ENCODE peak calls at places on chromosomes 2 and 18, in five cellular contexts. One of them, this sample, is unnamed.
A peak's percentile ranks its signal among the peaks of the same experiment; 100 is the strongest.

GRCh38 chr18:41543815-41544214 is 411.2 kb upstream of the PIK3C3 start:
- DNase-seq in stimulated activated CD4-positive, alpha-beta T cell treated with anti-CD3 and anti-CD28 coated beads, Interleukin-12 subunit alpha, Interleukin-12 subunit beta, amount 100 ng/mL, for 48 hours: no peak
- DNase-seq in AG10803: no peak
- DNase-seq in KG1: no peak
- DNase-seq in NCI-H146: no peak
- DNase-seq in this sample: no peak

GRCh38 chr2:25207078-25207545 is 38.7 kb upstream of the POMC start:
- DNase-seq in stimulated activated CD4-positive, alpha-beta T cell treated with anti-CD3 and anti-CD28 coated beads, Interleukin-12 subunit alpha, Interleukin-12 subunit beta, amount 100 ng/mL, for 48 hours: no peak
- DNase-seq in AG10803: no peak
- DNase-seq in KG1: peak; percentile 14
- DNase-seq in NCI-H146: peak; percentile 10
- DNase-seq in this sample: no peak

GRCh38 chr2:149885946-149886345 is 298.4 kb upstream of the MMADHC start:
- DNase-seq in stimulated activated CD4-positive, alpha-beta T cell treated with anti-CD3 and anti-CD28 coated beads, Interleukin-12 subunit alpha, Interleukin-12 subunit beta, amount 100 ng/mL, for 48 hours: no peak
- DNase-seq in AG10803: no peak
- DNase-seq in KG1: no peak
- DNase-seq in NCI-H146: peak; percentile 9
- DNase-seq in this sample: no peak

GRCh38 chr2:48480526-48480925 is 49.4 kb upstream of the STON1 start:
- DNase-seq in stimulated activated CD4-positive, alpha-beta T cell treated with anti-CD3 and anti-CD28 coated beads, Interleukin-12 subunit alpha, Interleukin-12 subunit beta, amount 100 ng/mL, for 48 hours: no peak
- DNase-seq in AG10803: no peak
- DNase-seq in KG1: no peak
- DNase-seq in NCI-H146: no peak
- DNase-seq in this sample: peak; percentile 20

GRCh38 chr2:233387667-233388528 is 33.6 kb downstream of the DGKD start:
- DNase-seq in stimulated activated CD4-positive, alpha-beta T cell treated with anti-CD3 and anti-CD28 coated beads, Interleukin-12 subunit alpha, Interleukin-12 subunit beta, amount 100 ng/mL, for 48 hours: no peak
- DNase-seq in AG10803: peak; percentile 88
- DNase-seq in KG1: no peak
- DNase-seq in NCI-H146: no peak
- DNase-seq in this sample: no peak

GRCh38 chr18:36331541-36331971 is 34.0 kb downstream of the FHOD3 start:
- DNase-seq in stimulated activated CD4-positive, alpha-beta T cell treated with anti-CD3 and anti-CD28 coated beads, Interleukin-12 subunit alpha, Interleukin-12 subunit beta, amount 100 ng/mL, for 48 hours: no peak
- DNase-seq in AG10803: no peak
- DNase-seq in KG1: no peak
- DNase-seq in NCI-H146: no peak
- DNase-seq in this sample: peak; percentile 40

GRCh38 chr2:2573658-2574293 is 242.7 kb upstream of the MYT1L start:
- DNase-seq in stimulated activated CD4-positive, alpha-beta T cell treated with anti-CD3 and anti-CD28 coated beads, Interleukin-12 subunit alpha, Interleukin-12 subunit beta, amount 100 ng/mL, for 48 hours: no peak
- DNase-seq in AG10803: no peak
- DNase-seq in KG1: no peak
- DNase-seq in NCI-H146: no peak
- DNase-seq in this sample: peak; percentile 23

GRCh38 chr18:12257996-12258718 is 4.0 kb downstream of the CIDEA start:
- DNase-seq in stimulated activated CD4-positive, alpha-beta T cell treated with anti-CD3 and anti-CD28 coated beads, Interleukin-12 subunit alpha, Interleukin-12 subunit beta, amount 100 ng/mL, for 48 hours: no peak
- DNase-seq in AG10803: no peak
- DNase-seq in KG1: no peak
- DNase-seq in NCI-H146: no peak
- DNase-seq in this sample: no peak

GRCh38 chr2:37615808-37616673 is 55.4 kb downstream of the CDC42EP3 start:
- DNase-seq in stimulated activated CD4-positive, alpha-beta T cell treated with anti-CD3 and anti-CD28 coated beads, Interleukin-12 subunit alpha, Interleukin-12 subunit beta, amount 100 ng/mL, for 48 hours: peak; percentile 14
- DNase-seq in AG10803: no peak
- DNase-seq in KG1: no peak
- DNase-seq in NCI-H146: peak; percentile 26
- DNase-seq in this sample: no peak

GRCh38 chr2:120818441-120818920 is 82.8 kb downstream of the GLI2 start:
- DNase-seq in stimulated activated CD4-positive, alpha-beta T cell treated with anti-CD3 and anti-CD28 coated beads, Interleukin-12 subunit alpha, Interleukin-12 subunit beta, amount 100 ng/mL, for 48 hours: no peak
- DNase-seq in AG10803: peak; percentile 94
- DNase-seq in KG1: no peak
- DNase-seq in NCI-H146: no peak
- DNase-seq in this sample: no peak

GRCh38 chr2:64697286-64698023 is 43.7 kb upstream of the SERTAD2 start:
- DNase-seq in stimulated activated CD4-positive, alpha-beta T cell treated with anti-CD3 and anti-CD28 coated beads, Interleukin-12 subunit alpha, Interleukin-12 subunit beta, amount 100 ng/mL, for 48 hours: no peak
- DNase-seq in AG10803: peak; percentile 39
- DNase-seq in KG1: no peak
- DNase-seq in NCI-H146: no peak
- DNase-seq in this sample: no peak

GRCh38 chr2:232870766-232871371 is 805 bp downstream of the SNORC start:
- DNase-seq in stimulated activated CD4-positive, alpha-beta T cell treated with anti-CD3 and anti-CD28 coated beads, Interleukin-12 subunit alpha, Interleukin-12 subunit beta, amount 100 ng/mL, for 48 hours: no peak
- DNase-seq in AG10803: no peak
- DNase-seq in KG1: no peak
- DNase-seq in NCI-H146: no peak
- DNase-seq in this sample: no peak

GRCh38 chr18:48293954-48294893 is 115.0 kb downstream of the ZBTB7C start:
- DNase-seq in stimulated activated CD4-positive, alpha-beta T cell treated with anti-CD3 and anti-CD28 coated beads, Interleukin-12 subunit alpha, Interleukin-12 subunit beta, amount 100 ng/mL, for 48 hours: no peak
- DNase-seq in AG10803: no peak
- DNase-seq in KG1: no peak
- DNase-seq in NCI-H146: peak; percentile 99
- DNase-seq in this sample: peak; percentile 73

GRCh38 chr2:112493858-112494648 is 12.1 kb downstream of the TTL start:
- DNase-seq in stimulated activated CD4-positive, alpha-beta T cell treated with anti-CD3 and anti-CD28 coated beads, Interleukin-12 subunit alpha, Interleukin-12 subunit beta, amount 100 ng/mL, for 48 hours: no peak
- DNase-seq in AG10803: peak; percentile 78
- DNase-seq in KG1: no peak
- DNase-seq in NCI-H146: no peak
- DNase-seq in this sample: peak; percentile 26